ENCODE peak calls at places on chromosome 4, in six cellular contexts. N is astrocyte of the cerebellum, D is astrocyte of the spinal cord, M is GM23338, C is endothelial cell, V is transverse colon. O is an unnamed sample.

GRCh38 chr4:42954925-42955669 is 62.6 kb downstream of the GRXCR1 start:
- DNase-seq in V (no peak), D (no peak), M (no peak), C (no peak), N (no peak), O (no peak)

GRCh38 chr4:123830920-123831319 is 434.3 kb downstream of the SPRY1 start:
- DNase-seq in D (no peak), V (no peak), M (no peak), N (no peak), C (no peak), O (no peak)

GRCh38 chr4:155587766-155588165 is 78.9 kb upstream of the GUCY1A1 start:
- DNase-seq in C (no peak), N (no peak), D (no peak), V (no peak), M (no peak), O (no peak)

GRCh38 chr4:148214529-148215166 is 227.6 kb downstream of the NR3C2 start:
- DNase-seq in M (peak; percentile 9), V (no peak), D (no peak), C (no peak), N (no peak), O (no peak)

GRCh38 chr4:156999175-156999517 is 27.5 kb upstream of the PDGFC start:
- DNase-seq in V (peak; percentile 10), N (peak; percentile 99), M (peak; percentile 24), D (peak; percentile 98), C (no peak), O (peak; percentile 45)

GRCh38 chr4:10105421-10105820 is 11.2 kb downstream of the WDR1 start:
- DNase-seq in C (no peak), N (no peak), M (no peak), V (no peak), D (no peak), O (no peak)

GRCh38 chr4:6909113-6909969 is at the start of gene TBC1D14:
- DNase-seq in D (peak; percentile 90), C (peak; percentile 85), N (peak; percentile 63), V (peak; percentile 91), M (peak; percentile 94), O (peak; percentile 90)

GRCh38 chr4:119025916-119026661 is 109.5 kb upstream of the MYOZ2 start:
- DNase-seq in N (peak; percentile 34), C (no peak), V (peak; percentile 27), D (peak; percentile 69), M (no peak), O (no peak)

GRCh38 chr4:47567511-47567910 is 82.4 kb downstream of the ATP10D start:
- DNase-seq in D (no peak), V (no peak), C (no peak), M (no peak), N (no peak), O (no peak)

GRCh38 chr4:186216465-186217024 is 10.8 kb upstream of the KLKB1 start:
- DNase-seq in V (no peak), D (no peak), C (no peak), N (no peak), M (no peak), O (no peak)

GRCh38 chr4:182085051-182085480 is 158.1 kb upstream of the TENM3 start:
- DNase-seq in V (no peak), D (peak; percentile 78), C (no peak), N (peak; percentile 85), M (peak; percentile 78), O (no peak)

GRCh38 chr4:26751004-26751403 is 109.6 kb upstream of the STIM2 start:
- DNase-seq in C (no peak), D (no peak), V (no peak), N (no peak), M (no peak), O (no peak)

GRCh38 chr4:107935246-107935645 is 3.9 kb downstream of the CYP2U1 start:
- DNase-seq in M (no peak), D (no peak), N (no peak), V (no peak), C (no peak), O (no peak)

GRCh38 chr4:107931775-107932321 is 499 bp downstream of the CYP2U1 start:
- DNase-seq in V (no peak), D (no peak), C (peak; percentile 5), M (peak; percentile 22), N (no peak), O (peak; percentile 62)

GRCh38 chr4:107937040-107937439 is 5.7 kb downstream of the CYP2U1 start:
- DNase-seq in C (no peak), M (no peak), D (no peak), N (no peak), V (no peak), O (no peak)

GRCh38 chr4:107930821-107931774 is at the start of gene CYP2U1:
- DNase-seq in D (peak; percentile 76), V (peak; percentile 88), M (peak; percentile 94), C (peak; percentile 78), N (no peak), O (peak; percentile 93)
- TF ChIP-seq CTCF in D (no peak), V (no peak), M (no peak), C (no peak), N (no peak), O (peak; percentile 32)

DNA sequence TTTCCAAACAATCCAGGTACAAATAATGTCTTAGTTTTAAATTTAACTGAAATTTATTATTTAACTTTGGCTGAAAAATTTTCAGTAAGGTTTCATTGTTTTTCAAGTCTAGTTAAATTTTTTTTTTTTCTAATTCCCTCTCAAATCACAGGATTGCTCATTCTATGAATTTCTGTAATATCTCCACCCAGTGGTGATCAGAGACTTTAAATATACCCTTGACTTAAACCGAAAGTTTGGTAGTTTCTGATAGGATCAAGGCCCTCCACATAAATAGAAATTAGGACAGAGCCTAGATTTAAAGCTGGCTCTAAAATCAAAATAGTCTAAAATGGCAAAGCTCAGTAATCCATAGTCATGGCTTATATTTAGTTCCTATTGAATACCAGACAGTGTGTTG is 175.4 kb downstream of the TBCK start:
- DNase-seq in D (no peak), N (no peak), M (peak; percentile 8), V (no peak), C (no peak), O (no peak)
- TF ChIP-seq CTCF in D (no peak), N (no peak), M (no peak), V (no peak), C (no peak), O (no peak)

GRCh38 chr4:32417113-32417704 is 1697.0 kb downstream of the PCDH7 start:
- DNase-seq in M (peak; percentile 32), V (no peak), N (no peak), D (no peak), C (no peak), O (no peak)
- TF ChIP-seq CTCF in M (peak; percentile 58), V (no peak), N (no peak), D (peak; percentile 20), C (peak; percentile 69), O (peak; percentile 22)

GRCh38 chr4:1762264-1763010 is 30.7 kb upstream of the FGFR3 start:
- DNase-seq in V (no peak), C (no peak), N (no peak), D (no peak), M (no peak), O (no peak)

GRCh38 chr4:1764670-1765069 is 28.4 kb upstream of the FGFR3 start:
- DNase-seq in N (no peak), V (no peak), D (no peak), C (no peak), M (no peak), O (no peak)

GRCh38 chr4:1763070-1763549 is 30.0 kb upstream of the FGFR3 start:
- DNase-seq in V (no peak), C (no peak), N (no peak), D (no peak), M (peak; percentile 65), O (no peak)

GRCh38 chr4:1765409-1766335 is 27.4 kb upstream of the FGFR3 start:
- DNase-seq in D (no peak), V (no peak), C (no peak), M (no peak), N (no peak), O (no peak)

DNA sequence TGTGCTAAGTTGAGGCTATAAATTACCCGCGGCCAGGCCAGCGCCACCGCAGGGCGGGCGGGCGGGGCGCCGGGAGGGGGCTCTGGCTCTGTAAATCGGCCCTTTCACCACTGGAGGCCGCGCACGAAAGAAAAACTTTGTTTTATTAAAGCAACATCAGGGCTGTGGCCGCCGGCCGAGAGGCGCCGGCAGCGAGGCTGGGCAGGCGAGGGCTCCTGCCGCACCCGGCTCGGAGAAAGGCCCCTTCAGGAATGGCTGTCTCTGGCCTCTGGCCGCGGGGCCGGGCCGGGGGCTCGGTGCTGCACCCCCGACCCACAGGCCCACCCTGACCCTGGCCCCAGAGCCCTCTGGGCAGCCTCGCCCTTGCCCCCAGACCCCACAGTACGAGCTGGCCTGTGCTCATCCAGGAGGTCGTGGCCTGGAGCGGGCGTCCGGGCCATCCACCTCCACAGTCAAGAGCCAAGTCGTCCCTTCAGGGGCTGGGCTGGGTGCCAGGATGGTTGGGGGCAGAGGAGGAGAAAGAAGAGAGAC is 29.5 kb upstream of the FGFR3 start:
- DNase-seq in C (no peak), V (peak; percentile 23), N (peak; percentile 23), M (no peak), D (peak; percentile 54), O (no peak)
- TF ChIP-seq CTCF in C (no peak), V (no peak), N (peak; percentile 11), M (no peak), D (peak; percentile 3), O (peak; percentile 29)

DNA sequence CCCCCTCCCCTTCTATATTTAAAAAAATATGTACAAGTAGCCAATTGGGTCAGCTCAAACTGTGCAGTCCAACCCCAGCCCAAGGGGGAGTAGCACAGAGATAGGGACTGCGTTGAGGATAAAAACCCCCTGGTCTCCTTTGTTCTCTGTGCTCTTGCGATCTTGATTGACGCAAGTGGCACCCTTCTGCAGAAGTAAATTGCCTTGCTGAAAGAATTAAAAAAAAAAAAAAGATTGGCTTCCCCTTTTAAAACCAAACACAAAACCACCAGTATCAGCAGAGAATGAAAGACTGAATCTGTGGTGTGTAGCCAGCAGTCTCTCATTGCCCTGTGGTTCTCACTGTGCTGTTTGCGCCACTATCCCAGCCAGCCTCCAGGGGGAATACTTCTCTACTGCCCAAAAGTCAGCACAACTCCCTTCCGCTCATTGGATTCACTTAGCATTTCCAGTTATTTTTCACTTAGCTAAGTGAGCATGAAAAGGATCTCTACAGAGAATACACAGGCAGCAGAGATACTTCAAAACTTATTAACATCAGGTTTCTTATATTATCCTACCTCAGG is 29.7 kb downstream of the MANBA start:
- DNase-seq in D (no peak), M (peak; percentile 70), C (no peak), V (no peak), N (no peak), O (no peak)
- TF ChIP-seq CTCF in D (peak; percentile 26), M (peak; percentile 69), C (peak; percentile 26), V (no peak), N (peak; percentile 17), O (peak; percentile 3)

DNA sequence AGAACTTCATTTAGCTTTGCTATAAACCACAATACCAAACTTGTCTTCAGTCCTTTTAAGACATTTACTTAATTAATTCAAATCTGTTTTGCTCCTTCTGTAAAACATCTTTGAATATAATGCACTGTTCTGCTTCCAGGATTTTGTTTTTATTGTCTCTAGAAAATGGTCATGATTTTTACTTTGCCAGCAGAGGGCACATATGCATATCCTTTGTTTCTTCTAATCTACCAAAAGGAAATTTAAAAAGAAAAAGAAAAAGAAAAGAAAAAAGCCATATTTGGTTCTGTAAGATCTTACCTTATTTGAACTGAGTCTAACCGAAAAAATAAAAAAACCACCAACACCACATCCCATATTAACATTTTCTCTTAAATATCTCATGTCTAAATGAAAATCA is 101.9 kb upstream of the CCSER1 start:
- DNase-seq in M (peak; percentile 39), N (peak; percentile 2), C (no peak), D (peak; percentile 32), V (no peak), O (no peak)
- TF ChIP-seq CTCF in M (peak; percentile 61), N (peak; percentile 24), C (peak; percentile 59), D (peak; percentile 34), V (no peak), O (peak; percentile 27)

O was measured in right lobe of liver.